ENCODE peak calls at places on chromosomes 5 and 9, in seven cellular contexts. X is choroid plexus epithelial cell; J is germinal center; T is caudate nucleus; N is effector memory CD4-positive, alpha-beta T cell; V is lung; I is ELR. M is an unnamed sample.

GRCh38 chr5:131382407-131383395 is 118.8 kb downstream of the CDC42SE2 start:
- DNase-seq in T (no peak), I (peak; percentile 80), X (peak; percentile 86), N (peak; percentile 27), V (no peak), J (peak; percentile 65), M (peak; percentile 69)

GRCh38 chr5:38923661-38924451 is 78.0 kb downstream of the OSMR start:
- DNase-seq in V (no peak), N (no peak), T (no peak), X (peak; percentile 72), J (no peak), I (no peak), M (no peak)

GRCh38 chr9:12874395-12874794 is 99.6 kb downstream of the LURAP1L start:
- DNase-seq in V (no peak), T (no peak), N (no peak), J (no peak), X (no peak), I (no peak), M (no peak)

GRCh38 chr5:7395432-7396168 is at the start of gene ADCY2:
- DNase-seq in I (no peak), V (no peak), X (no peak), N (no peak), J (no peak), T (no peak), M (no peak)

GRCh38 chr9:19748278-19749126 is 40.3 kb downstream of the SLC24A2 start:
- DNase-seq in N (no peak), X (peak; percentile 3), V (no peak), J (no peak), I (peak; percentile 32), T (no peak), M (no peak)

GRCh38 chr9:6945871-6946270 is 188.1 kb downstream of the KDM4C start:
- DNase-seq in T (no peak), I (peak; percentile 76), J (no peak), V (no peak), N (no peak), X (no peak), M (no peak)

GRCh38 chr5:78747703-78748359 is 99.3 kb upstream of the LHFPL2 start:
- DNase-seq in X (peak; percentile 90), I (peak; percentile 43), T (no peak), J (no peak), N (no peak), V (no peak), M (no peak)

GRCh38 chr5:169263591-169263990 is 37.3 kb downstream of the SLIT3 start:
- DNase-seq in V (no peak), I (no peak), X (no peak), J (no peak), N (no peak), T (no peak), M (no peak)

GRCh38 chr5:81837667-81838306 is 86.9 kb upstream of the SSBP2 start:
- DNase-seq in V (no peak), T (no peak), N (no peak), J (no peak), X (no peak), I (no peak), M (no peak)

GRCh38 chr9:20477940-20478620 is 144.2 kb downstream of the MLLT3 start:
- DNase-seq in V (no peak), T (no peak), N (no peak), I (peak; percentile 19), J (no peak), X (peak; percentile 16), M (no peak)

GRCh38 chr9:37523916-37524315 is 38.2 kb downstream of the POLR1E start:
- DNase-seq in X (no peak), N (no peak), V (no peak), I (no peak), J (no peak), T (no peak), M (no peak)

GRCh38 chr5:62457071-62457470 is 44.5 kb downstream of the IPO11 start:
- DNase-seq in V (no peak), X (peak; percentile 23), T (no peak), I (peak; percentile 68), J (no peak), N (no peak), M (no peak)

GRCh38 chr5:25405850-25406249 is 761.1 kb upstream of the CDH10 start:
- DNase-seq in I (no peak), N (no peak), J (no peak), T (no peak), V (no peak), X (no peak), M (no peak)

GRCh38 chr9:93041108-93041802 is 17.2 kb upstream of the SUSD3 start:
- DNase-seq in J (no peak), X (peak; percentile 12), I (peak; percentile 20), V (no peak), N (no peak), T (no peak), M (no peak)

GRCh38 chr5:102290004-102290403 is 6.1 kb downstream of the SLCO4C1 start:
- DNase-seq in T (no peak), N (no peak), J (no peak), V (no peak), X (no peak), I (no peak), M (no peak)

GRCh38 chr9:4301971-4302427 is 2.1 kb upstream of the GLIS3 start:
- DNase-seq in V (peak; percentile 42), N (no peak), X (peak; percentile 96), T (no peak), I (peak; percentile 89), J (no peak), M (no peak)

GRCh38 chr5:120779674-120780073 is 315.6 kb downstream of the PRR16 start:
- DNase-seq in X (no peak), V (no peak), T (no peak), N (no peak), J (no peak), I (peak; percentile 40), M (no peak)

GRCh38 chr5:154519375-154519774 is 41.3 kb upstream of the HAND1 start:
- DNase-seq in N (no peak), J (no peak), X (peak; percentile 27), I (peak; percentile 71), T (no peak), V (no peak), M (peak; percentile 52)

GRCh38 chr9:84393266-84393905 is 52.8 kb upstream of the SLC28A3 start:
- DNase-seq in X (no peak), T (no peak), I (no peak), V (no peak), N (no peak), J (no peak), M (no peak)

GRCh38 chr9:16461231-16461840 is 409.1 kb downstream of the BNC2 start:
- DNase-seq in J (no peak), V (no peak), T (no peak), N (no peak), X (peak; percentile 32), I (no peak), M (no peak)

GRCh38 chr9:78493166-78493742 is 196.3 kb downstream of the PSAT1 start:
- DNase-seq in X (no peak), V (no peak), N (no peak), T (no peak), I (no peak), J (no peak), M (no peak)

GRCh38 chr5:1950708-1951103 is 68.0 kb upstream of the IRX4 start:
- DNase-seq in V (no peak), N (no peak), I (no peak), J (no peak), X (no peak), T (no peak), M (no peak)

GRCh38 chr5:173459225-173459624 is 131.0 kb upstream of the STC2 start:
- DNase-seq in X (no peak), J (no peak), I (no peak), T (no peak), V (no peak), N (no peak), M (no peak)

GRCh38 chr5:122151640-122152039 is 22.3 kb downstream of the ZNF474 start:
- DNase-seq in J (no peak), V (no peak), T (no peak), I (peak; percentile 78), X (peak; percentile 95), N (no peak), M (no peak)

GRCh38 chr5:60811105-60811504 is 33.0 kb downstream of the ELOVL7 start:
- DNase-seq in T (no peak), X (no peak), J (no peak), N (no peak), I (no peak), V (no peak), M (no peak)

GRCh38 chr5:141532726-141533125 is 43.8 kb downstream of the PCDHGC5 start:
- DNase-seq in I (peak; percentile 60), T (no peak), X (no peak), J (no peak), V (no peak), N (no peak), M (no peak)

GRCh38 chr5:143527808-143528207 is 124.3 kb upstream of the NR3C1 start:
- DNase-seq in I (peak; percentile 63), N (no peak), X (peak; percentile 39), V (no peak), J (no peak), T (no peak), M (no peak)

GRCh38 chr5:84014966-84015365 is 294.3 kb upstream of the HAPLN1 start:
- DNase-seq in I (no peak), X (peak; percentile 54), N (no peak), J (no peak), V (no peak), T (no peak), M (no peak)

GRCh38 chr5:173981362-173981761 is 7.6 kb upstream of the C5orf47 start:
- DNase-seq in T (no peak), I (no peak), V (no peak), X (no peak), J (no peak), N (no peak), M (no peak)

GRCh38 chr9:126014726-126015125 is 267.6 kb downstream of the PBX3 start:
- DNase-seq in I (no peak), V (no peak), T (no peak), N (no peak), J (no peak), X (no peak), M (no peak)

GRCh38 chr9:121735065-121735791 is 83.8 kb downstream of the DAB2IP start:
- DNase-seq in N (no peak), I (peak; percentile 72), X (peak; percentile 92), T (no peak), J (peak; percentile 59), V (no peak), M (peak; percentile 41)

GRCh38 chr5:173655196-173655797 is 38.8 kb upstream of the BOD1 start:
- DNase-seq in T (no peak), V (no peak), I (no peak), X (no peak), N (no peak), J (no peak), M (no peak)

M was measured in BE2C.